ENCODE peak calls at places on chromosomes 13 and 19, in eight cellular contexts. N is endothelial cell of umbilical vein, Y is amniotic stem cell, F is ecto neural progenitor cell, E is hepatic stellate cell, V is cardiac fibroblast, W is heart left ventricle, H is NCI-H774. R is an unnamed sample.

GRCh38 chr13:62142048-62142447 is 726.4 kb upstream of the PCDH20 start:
- DNase-seq in N (no peak), Y (no peak), F (no peak), E (no peak), V (no peak), W (no peak), H (no peak), R (no peak)

GRCh38 chr13:40158218-40158617 is 502.8 kb downstream of the COG6 start:
- DNase-seq in N (peak), Y (no peak), F (no peak), E (no peak), V (peak), W (no peak), H (no peak), R (no peak)

GRCh38 chr19:57374179-57374578 is 10.8 kb downstream of the TRAPPC2B start:
- DNase-seq in N (no peak), Y (no peak), F (no peak), E (no peak), V (no peak), W (no peak), H (no peak), R (no peak)

GRCh38 chr19:15417699-15418098 is 1.1 kb downstream of the AKAP8L start:
- DNase-seq in N (peak), Y (no peak), F (no peak), E (no peak), V (peak), W (peak), H (no peak), R (no peak)

GRCh38 chr19:48341006-48341405 is 15.7 kb downstream of the EMP3 start:
- DNase-seq in N (no peak), Y (no peak), F (no peak), E (no peak), V (peak), W (no peak), H (no peak), R (no peak)

GRCh38 chr13:111395511-111396393 is 75.3 kb downstream of the TEX29 start:
- DNase-seq in N (no peak), Y (no peak), F (peak), E (no peak), V (no peak), W (no peak), H (no peak), R (no peak)

GRCh38 chr13:24649685-24650038 is 30.5 kb upstream of the ATP12A start:
- DNase-seq in N (no peak), Y (no peak), F (no peak), E (no peak), V (no peak), W (no peak), H (no peak), R (no peak)

GRCh38 chr19:7203317-7203716 is 90.9 kb downstream of the INSR start:
- DNase-seq in N (no peak), Y (no peak), F (no peak), E (no peak), V (no peak), W (no peak), H (no peak), R (no peak)

GRCh38 chr19:7554990-7555864 is 19.7 kb downstream of the PNPLA6 start:
- DNase-seq in N (no peak), Y (no peak), F (peak), E (peak), V (peak), W (no peak), H (no peak), R (peak)

GRCh38 chr13:64289702-64290101 is 2874.1 kb upstream of the PCDH20 start:
- DNase-seq in N (no peak), Y (no peak), F (no peak), E (no peak), V (no peak), W (no peak), H (no peak), R (no peak)

GRCh38 chr19:33175886-33176669 is 18.1 kb upstream of the LRP3 start:
- DNase-seq in N (no peak), Y (no peak), F (no peak), E (peak), V (no peak), W (peak), H (no peak), R (no peak)

GRCh38 chr13:31240921-31241320 is 41.1 kb downstream of the B3GLCT start:
- DNase-seq in N (no peak), Y (no peak), F (no peak), E (no peak), V (peak), W (no peak), H (no peak), R (no peak)

GRCh38 chr19:45781282-45782161 is 768 bp downstream of the DMPK start:
- DNase-seq in N (no peak), Y (no peak), F (no peak), E (peak), V (no peak), W (no peak), H (peak), R (no peak)

GRCh38 chr13:43838909-43839308 is 40.6 kb downstream of the CCDC122 start:
- DNase-seq in N (no peak), Y (no peak), F (no peak), E (no peak), V (peak), W (no peak), H (no peak), R (peak)

GRCh38 chr19:44614313-44614712 is 950 bp downstream of the IGSF23 start:
- DNase-seq in N (no peak), Y (no peak), F (no peak), E (no peak), V (no peak), W (no peak), H (no peak), R (no peak)

GRCh38 chr13:60754691-60755090 is 357.7 kb downstream of the TDRD3 start:
- DNase-seq in N (no peak), Y (no peak), F (no peak), E (no peak), V (no peak), W (no peak), H (no peak), R (no peak)

GRCh38 chr19:17555929-17556813 is 722 bp downstream of the COLGALT1 start:
- DNase-seq in N (peak), Y (no peak), F (peak), E (peak), V (peak), W (peak), H (no peak), R (peak)

GRCh38 chr19:13023666-13024065 is 28.4 kb downstream of the NFIX start:
- DNase-seq in N (no peak), Y (no peak), F (no peak), E (peak), V (no peak), W (no peak), H (no peak), R (no peak)

GRCh38 chr19:18391509-18392075 is 5.6 kb downstream of the GDF15 start:
- DNase-seq in N (no peak), Y (no peak), F (no peak), E (no peak), V (no peak), W (no peak), H (no peak), R (no peak)

GRCh38 chr19:19179548-19180441 is 9.7 kb upstream of the MEF2B start:
- DNase-seq in N (no peak), Y (no peak), F (no peak), E (no peak), V (no peak), W (no peak), H (no peak), R (peak)

R was measured in K562.